ENCODE peak calls at places on chromosomes 12 and 14, in five cellular contexts. E, K, Y, X and W are unnamed samples.

GRCh38 chr12:2057041-2057792 is 4.4 kb downstream of the CACNA1C start:
- DNase-seq in E (no peak), K (peak), Y (no peak), X (peak), W (no peak)

GRCh38 chr12:94783862-94784261 is 133.5 kb upstream of the TMCC3 start:
- DNase-seq in E (no peak), K (no peak), Y (no peak), X (no peak), W (no peak)

GRCh38 chr14:100861188-100861936 is 35.4 kb downstream of the MEG3 start:
- DNase-seq in E (no peak), K (peak), Y (peak), X (no peak), W (no peak)

GRCh38 chr12:45138609-45139008 is 77.3 kb upstream of the ANO6 start:
- DNase-seq in E (no peak), K (no peak), Y (no peak), X (no peak), W (no peak)

GRCh38 chr12:125068391-125068790 is 3.2 kb downstream of the AACS start:
- DNase-seq in E (no peak), K (no peak), Y (no peak), X (no peak), W (no peak)

GRCh38 chr14:91890291-91890749 is 23.0 kb upstream of the TC2N start:
- DNase-seq in E (no peak), K (peak), Y (no peak), X (no peak), W (no peak)

GRCh38 chr14:21476526-21476924 is 234 bp downstream of the RAB2B start:
- DNase-seq in E (no peak), K (peak), Y (no peak), X (no peak), W (no peak)

GRCh38 chr12:15574353-15574752 is 214.8 kb downstream of the EPS8 start:
- DNase-seq in E (no peak), K (no peak), Y (no peak), X (no peak), W (no peak)

GRCh38 chr12:68559246-68559645 is 51.5 kb upstream of the RAP1B start:
- DNase-seq in E (no peak), K (no peak), Y (no peak), X (no peak), W (no peak)

GRCh38 chr12:129886541-129886940 is 17.3 kb downstream of the TMEM132D start:
- DNase-seq in E (no peak), K (no peak), Y (no peak), X (no peak), W (no peak)

GRCh38 chr12:27824126-27824842 is 44.2 kb upstream of the MANSC4 start:
- DNase-seq in E (no peak), K (no peak), Y (no peak), X (no peak), W (no peak)

GRCh38 chr12:63353559-63353958 is 202.6 kb upstream of the AVPR1A start:
- DNase-seq in E (peak), K (no peak), Y (no peak), X (no peak), W (no peak)

GRCh38 chr14:70780396-70781075 is 28.8 kb downstream of the MAP3K9 start:
- DNase-seq in E (no peak), K (peak), Y (peak), X (peak), W (no peak)

GRCh38 chr12:120971299-120972180 is 6.8 kb upstream of the HNF1A start:
- DNase-seq in E (peak), K (no peak), Y (no peak), X (no peak), W (no peak)

GRCh38 chr12:90585640-90586304 is 369.2 kb downstream of the CCER1 start:
- DNase-seq in E (no peak), K (no peak), Y (no peak), X (no peak), W (no peak)

GRCh38 chr14:76771432-76771980 is 10.2 kb downstream of the VASH1 start:
- DNase-seq in E (no peak), K (no peak), Y (no peak), X (no peak), W (no peak)

GRCh38 chr12:121858662-121859572 is at the start of gene HPD:
- DNase-seq in E (no peak), K (peak), Y (no peak), X (peak), W (no peak)

GRCh38 chr12:26730546-26731085 is 102.4 kb downstream of the ITPR2 start:
- DNase-seq in E (no peak), K (no peak), Y (no peak), X (no peak), W (no peak)